ENCODE peak calls at places on chromosomes 4 and X, in eight cellular contexts. G is psoas muscle, R is dorsolateral prefrontal cortex, J is lower lobe of right lung, E is A549, M is RWPE2, Y is tibial artery, V is transverse colon. F is an unnamed sample.

GRCh38 chrX:19343085-19343461 is 654 bp upstream of the PDHA1 start:
- DNase-seq in G (no peak), R (no peak), J (no peak), E (no peak), M (no peak), Y (no peak), V (no peak), F (no peak)

GRCh38 chr4:105894570-105895323 is 524 bp upstream of the NPNT start:
- DNase-seq in G (no peak), R (no peak), J (peak), E (no peak), M (no peak), Y (peak), V (peak), F (no peak)

GRCh38 chr4:4673070-4673469 is 131.2 kb upstream of the STX18 start:
- DNase-seq in G (no peak), R (no peak), J (no peak), E (peak), M (peak), Y (no peak), V (peak), F (peak)

GRCh38 chr4:178322524-178323183 is 880.4 kb upstream of the AGA start:
- DNase-seq in G (no peak), R (no peak), J (no peak), E (no peak), M (no peak), Y (no peak), V (no peak), F (no peak)

GRCh38 chr4:88533937-88534750 is 10.6 kb upstream of the PYURF start:
- DNase-seq in G (no peak), R (no peak), J (no peak), E (no peak), M (no peak), Y (no peak), V (no peak), F (peak)

GRCh38 chrX:118356154-118356701 is 10.3 kb downstream of the WDR44 start:
- DNase-seq in G (no peak), R (no peak), J (no peak), E (no peak), M (no peak), Y (no peak), V (no peak), F (no peak)

GRCh38 chr4:76380561-76380960 is 40.4 kb downstream of the CCDC158 start:
- DNase-seq in G (no peak), R (no peak), J (no peak), E (no peak), M (no peak), Y (no peak), V (no peak), F (peak)

GRCh38 chr4:28744066-28744465 is 1883.4 kb downstream of the STIM2 start:
- DNase-seq in G (no peak), R (no peak), J (no peak), E (no peak), M (no peak), Y (no peak), V (no peak), F (no peak)

GRCh38 chr4:10192331-10192730 is 75.7 kb upstream of the WDR1 start:
- DNase-seq in G (no peak), R (no peak), J (no peak), E (no peak), M (no peak), Y (no peak), V (no peak), F (no peak)

GRCh38 chr4:38243385-38244053 is 283.3 kb downstream of the PTTG2 start:
- DNase-seq in G (no peak), R (no peak), J (no peak), E (no peak), M (no peak), Y (no peak), V (peak), F (no peak)

GRCh38 chrX:10496345-10496965 is 123.9 kb downstream of the MID1 start:
- DNase-seq in G (no peak), R (no peak), J (no peak), E (no peak), M (no peak), Y (no peak), V (no peak), F (no peak)

GRCh38 chrX:12974217-12974796 is 603 bp upstream of the TMSB4X start:
- DNase-seq in G (peak), R (no peak), J (peak), E (peak), M (no peak), Y (peak), V (peak), F (peak)

GRCh38 chr4:26288308-26288982 is 32.4 kb upstream of the RBPJ start:
- DNase-seq in G (no peak), R (no peak), J (peak), E (no peak), M (no peak), Y (no peak), V (no peak), F (no peak)

GRCh38 chr4:153527690-153528089 is 61.5 kb downstream of the TMEM131L start:
- DNase-seq in G (no peak), R (no peak), J (no peak), E (no peak), M (no peak), Y (no peak), V (no peak), F (no peak)

GRCh38 chr4:153205028-153205648 is 895 bp downstream of the TRIM2 start:
- DNase-seq in G (no peak), R (no peak), J (no peak), E (no peak), M (no peak), Y (no peak), V (peak), F (peak)

GRCh38 chrX:38089173-38089982 is 83.0 kb downstream of the SYTL5 start:
- DNase-seq in G (no peak), R (no peak), J (no peak), E (no peak), M (no peak), Y (no peak), V (no peak), F (no peak)

GRCh38 chrX:136650811-136651210 is 2.9 kb downstream of the CD40LG start:
- DNase-seq in G (no peak), R (no peak), J (no peak), E (no peak), M (no peak), Y (no peak), V (no peak), F (no peak)

GRCh38 chr4:48071171-48071570 is 54.6 kb downstream of the NIPAL1 start:
- DNase-seq in G (no peak), R (no peak), J (no peak), E (no peak), M (no peak), Y (no peak), V (no peak), F (peak)

GRCh38 chrX:149570668-149571067 is 16.6 kb downstream of the MAGEA9B start:
- DNase-seq in G (no peak), R (no peak), J (no peak), E (no peak), M (no peak), Y (no peak), V (no peak), F (peak)

DNA sequence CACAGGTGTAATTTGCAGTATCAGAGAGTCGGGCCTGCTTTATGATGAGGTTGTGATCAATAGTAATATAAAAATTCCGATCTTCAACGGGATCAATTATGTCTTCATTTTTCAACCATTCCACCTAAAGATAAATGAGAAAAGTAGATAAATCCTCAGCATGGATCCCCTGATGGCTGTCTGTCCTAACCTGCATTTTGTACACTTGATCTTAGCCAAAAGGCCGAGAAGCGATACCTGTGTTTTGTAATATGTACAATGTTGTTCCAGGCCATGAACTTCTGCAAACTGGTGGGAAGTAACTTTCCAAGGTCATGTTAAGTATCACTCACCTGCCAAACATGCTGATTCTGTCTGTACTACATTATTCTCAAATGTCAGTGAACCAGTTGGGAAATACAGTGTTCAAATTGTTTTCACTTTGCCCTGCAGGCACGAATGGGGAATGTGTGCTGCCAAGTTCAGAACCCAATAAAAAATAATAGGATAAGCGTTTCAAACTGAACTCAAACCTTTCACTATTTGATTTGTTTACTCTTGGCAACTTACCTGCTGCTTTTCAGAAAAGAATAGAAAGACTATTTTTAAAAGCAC is 298.1 kb downstream of the UNC5C start:
- DNase-seq in G (no peak), R (no peak), J (no peak), E (no peak), M (no peak), Y (no peak), V (no peak), F (no peak)
- H3K27ac ChIP-seq in G (no peak), R (peak), J (no peak), E (no peak), M (no peak), Y (no peak), V (no peak), F (no peak)

GRCh38 chrX:2705461-2705860 is 14.4 kb downstream of the CD99 start:
- DNase-seq in G (no peak), R (no peak), J (no peak), E (no peak), M (no peak), Y (no peak), V (no peak), F (no peak)

GRCh38 chrX:2705036-2705435 is 13.9 kb downstream of the CD99 start:
- DNase-seq in G (no peak), R (no peak), J (no peak), E (no peak), M (no peak), Y (no peak), V (no peak), F (no peak)

GRCh38 chrX:2708601-2709200 is 17.6 kb downstream of the CD99 start:
- DNase-seq in G (no peak), R (no peak), J (no peak), E (no peak), M (no peak), Y (no peak), V (no peak), F (no peak)

GRCh38 chrX:2708016-2708415 is 16.9 kb downstream of the CD99 start:
- DNase-seq in G (no peak), R (no peak), J (no peak), E (no peak), M (no peak), Y (no peak), V (no peak), F (no peak)

GRCh38 chrX:2707334-2707760 is 16.3 kb downstream of the CD99 start:
- DNase-seq in G (peak), R (no peak), J (no peak), E (peak), M (peak), Y (peak), V (peak), F (peak)
- H3K27ac ChIP-seq in G (no peak), R (no peak), J (peak), E (peak), M (peak), Y (no peak), V (no peak), F (peak)

GRCh38 chrX:21374163-21374993 is at the start of gene CNKSR2:
- DNase-seq in G (peak), R (peak), J (peak), E (peak), M (no peak), Y (peak), V (peak), F (peak)
- H3K27ac ChIP-seq in G (no peak), R (peak), J (peak), E (peak), M (no peak), Y (peak), V (no peak), F (no peak)

GRCh38 chrX:57177070-57177469 is 39.9 kb upstream of the SPIN2A start:
- DNase-seq in G (no peak), R (no peak), J (no peak), E (no peak), M (no peak), Y (no peak), V (no peak), F (peak)

GRCh38 chrX:57178605-57179004 is 41.4 kb upstream of the SPIN2A start:
- DNase-seq in G (no peak), R (no peak), J (no peak), E (no peak), M (no peak), Y (no peak), V (no peak), F (no peak)
- H3K27ac ChIP-seq in G (no peak), R (no peak), J (no peak), E (no peak), M (no peak), Y (no peak), V (no peak), F (no peak)

DNA sequence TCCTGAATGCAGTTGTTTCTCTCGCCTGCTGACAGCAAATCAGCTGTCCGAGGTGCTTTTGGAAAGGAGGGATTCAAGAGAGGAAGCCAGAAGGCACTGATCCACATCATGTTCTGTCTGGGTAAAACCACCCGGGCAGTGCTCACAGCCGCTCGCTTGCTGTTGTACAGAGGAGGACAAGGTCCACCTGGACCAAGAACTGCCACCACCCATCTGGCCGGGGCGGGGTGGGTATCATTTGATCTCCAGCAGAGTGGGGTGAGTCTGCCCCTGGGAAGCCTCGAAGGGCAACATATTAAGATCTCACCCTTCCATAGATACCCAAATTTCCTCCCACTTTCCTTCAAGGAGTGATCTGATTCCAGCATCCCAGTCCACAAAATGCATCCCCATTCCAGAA is 113.1 kb downstream of the DCTD start:
- DNase-seq in G (no peak), R (peak), J (no peak), E (no peak), M (no peak), Y (no peak), V (no peak), F (no peak)
- H3K27ac ChIP-seq in G (no peak), R (no peak), J (no peak), E (no peak), M (no peak), Y (no peak), V (no peak), F (no peak)

DNA sequence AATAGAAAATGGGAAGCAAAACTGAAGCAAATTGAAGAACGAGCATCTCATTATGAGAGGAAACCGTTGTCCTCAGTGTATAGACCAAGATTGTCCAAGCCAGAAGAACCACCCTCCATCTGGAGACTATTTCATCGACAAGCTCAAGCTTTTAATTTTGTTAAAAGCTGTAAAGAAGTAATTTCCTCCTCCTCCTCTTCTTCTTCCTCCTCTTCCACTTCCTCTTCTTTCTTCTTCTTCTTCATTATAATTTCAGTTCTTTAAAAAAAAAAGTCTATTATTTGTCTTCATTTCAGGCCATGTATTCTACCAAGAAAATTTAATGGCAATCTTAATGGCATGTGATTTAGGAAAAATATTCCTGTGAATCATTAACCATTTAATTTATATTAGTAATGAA is 7.6 kb downstream of the PRIMPOL start:
- DNase-seq in G (no peak), R (no peak), J (no peak), E (no peak), M (no peak), Y (no peak), V (no peak), F (no peak)
- H3K27ac ChIP-seq in G (no peak), R (no peak), J (no peak), E (no peak), M (no peak), Y (no peak), V (no peak), F (no peak)

DNA sequence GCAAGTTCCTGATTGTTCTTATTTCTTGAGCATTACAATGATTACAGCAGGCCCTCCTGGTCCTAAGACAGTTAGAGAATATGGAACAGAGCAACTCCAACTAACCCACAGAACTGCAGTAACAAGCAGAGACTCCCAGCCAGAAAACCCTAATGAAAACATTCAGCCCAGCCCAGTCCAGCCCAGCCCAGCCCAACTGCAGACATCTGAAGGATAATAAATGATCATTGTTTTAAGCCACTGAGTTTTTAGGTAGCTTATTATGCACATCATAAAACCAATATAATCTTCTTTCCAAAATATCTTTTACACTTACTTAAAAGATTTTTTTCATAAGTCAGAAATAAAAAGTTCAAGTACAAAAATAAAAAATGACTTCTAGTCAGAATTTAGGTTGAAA is 51.3 kb downstream of the SPOCK3 start:
- DNase-seq in G (no peak), R (no peak), J (no peak), E (no peak), M (no peak), Y (no peak), V (no peak), F (no peak)
- H3K27ac ChIP-seq in G (no peak), R (peak), J (no peak), E (no peak), M (no peak), Y (no peak), V (no peak), F (no peak)

GRCh38 chrX:49892552-49892951 is 13.3 kb downstream of the USP27X start:
- DNase-seq in G (no peak), R (no peak), J (no peak), E (no peak), M (no peak), Y (no peak), V (no peak), F (peak)

GRCh38 chrX:49901068-49901467 is 21.3 kb upstream of the CLCN5 start:
- DNase-seq in G (no peak), R (no peak), J (no peak), E (no peak), M (no peak), Y (no peak), V (no peak), F (no peak)

GRCh38 chrX:49896951-49897350 is 17.7 kb downstream of the USP27X start:
- DNase-seq in G (no peak), R (no peak), J (no peak), E (no peak), M (no peak), Y (no peak), V (no peak), F (no peak)
- H3K27ac ChIP-seq in G (no peak), R (no peak), J (no peak), E (no peak), M (no peak), Y (no peak), V (no peak), F (no peak)